ENCODE peak calls at places on chromosomes 7 and 10, in four cellular contexts. Q is A549; N is KBM-7; I is stimulated activated CD4-positive, alpha-beta T cell treated with anti-CD3 and anti-CD28 coated beads, TNF-alpha, amount 100 ng/mL, for 24 hours. B is an unnamed sample.
A peak's percentile ranks its signal among the peaks of the same experiment; 100 is the strongest.

GRCh38 chr7:66958708-66959350 is 36.6 kb downstream of the SBDS start:
- DNase-seq in N (no peak), Q (no peak), I (no peak), B (no peak)

GRCh38 chr7:30911561-30911969 is at the start of gene AQP1:
- DNase-seq in N (no peak), I (no peak), Q (no peak), B (no peak)

GRCh38 chr10:114839901-114840300 is 18.3 kb downstream of the FHIP2A start:
- DNase-seq in N (no peak), I (no peak), Q (no peak), B (no peak)

GRCh38 chr7:115221484-115221883 is 299.6 kb downstream of the MDFIC start:
- DNase-seq in I (no peak), N (no peak), Q (no peak), B (no peak)

GRCh38 chr10:3068968-3069737 is 1.8 kb downstream of the PFKP start:
- DNase-seq in N (peak; percentile 42), I (no peak), Q (no peak), B (no peak)

GRCh38 chr10:22737587-22737986 is 23.2 kb upstream of the PIP4K2A start:
- DNase-seq in N (no peak), Q (no peak), I (no peak), B (no peak)

GRCh38 chr7:40883826-40884225 is 749.0 kb downstream of the SUGCT start:
- DNase-seq in I (no peak), Q (no peak), N (no peak), B (no peak)

GRCh38 chr7:40506158-40506557 is 371.4 kb downstream of the SUGCT start:
- DNase-seq in Q (no peak), N (no peak), I (no peak), B (no peak)

GRCh38 chr10:112208981-112209380 is 25.4 kb upstream of the GPAM start:
- DNase-seq in I (no peak), Q (no peak), N (no peak), B (no peak)

GRCh38 chr10:126392469-126392868 is 4.2 kb upstream of the ADAM12 start:
- DNase-seq in Q (no peak), I (no peak), N (no peak), B (no peak)

GRCh38 chr10:3427846-3428442 is 255.4 kb upstream of the PITRM1 start:
- DNase-seq in Q (no peak), I (no peak), N (no peak), B (no peak)

GRCh38 chr7:33201821-33202220 is 72.5 kb downstream of the BBS9 start:
- DNase-seq in I (no peak), Q (no peak), N (no peak), B (no peak)

GRCh38 chr10:34024708-34025425 is 690.4 kb upstream of the NRP1 start:
- DNase-seq in N (peak; percentile 11), Q (no peak), I (no peak), B (no peak)

GRCh38 chr10:104054430-104054829 is 31.2 kb downstream of the COL17A1 start:
- DNase-seq in Q (peak; percentile 54), N (no peak), I (no peak), B (no peak)

GRCh38 chr10:78462728-78463228 is 429.1 kb downstream of the RPS24 start:
- DNase-seq in I (no peak), Q (no peak), N (no peak), B (no peak)

GRCh38 chr10:126576336-126576735 is 94.2 kb downstream of the C10orf90 start:
- DNase-seq in Q (no peak), I (no peak), N (no peak), B (no peak)

GRCh38 chr10:15097011-15097812 is at the start of gene RPP38:
- DNase-seq in Q (peak; percentile 95), I (peak; percentile 93), N (peak; percentile 92), B (peak; percentile 93)

GRCh38 chr7:4479367-4480039 is 202.6 kb upstream of the FOXK1 start:
- DNase-seq in N (peak; percentile 84), Q (peak; percentile 72), I (no peak), B (no peak)

GRCh38 chr10:4359003-4359402 is 467.0 kb upstream of the AKR1E2 start:
- DNase-seq in N (no peak), I (no peak), Q (no peak), B (no peak)

GRCh38 chr10:110502072-110502845 is 4.6 kb downstream of the DUSP5 start:
- DNase-seq in N (no peak), Q (no peak), I (no peak), B (no peak)

GRCh38 chr10:133258066-133258817 is 18.4 kb downstream of the ADAM8 start:
- DNase-seq in Q (no peak), I (no peak), N (peak; percentile 21), B (no peak)

GRCh38 chr7:133668296-133669060 is 415.6 kb downstream of the EXOC4 start:
- DNase-seq in N (no peak), Q (no peak), I (no peak), B (no peak)

GRCh38 chr7:151537818-151538561 is 18.3 kb upstream of the RHEB start:
- DNase-seq in Q (no peak), N (no peak), I (no peak), B (no peak)